ENCODE peak calls at places on chromosomes 7 and 10, in six cellular contexts. V is AG04450, L is ovary, M is IMR-90, Y is endothelial cell, D is WERI-Rb-1. T is an unnamed sample.

GRCh38 chr7:8481752-8482446 is 48.5 kb downstream of the NXPH1 start:
- DNase-seq in V (no peak), L (no peak), M (no peak), Y (no peak), D (no peak), T (no peak)

GRCh38 chr7:7795736-7796135 is 77.3 kb upstream of the RPA3 start:
- DNase-seq in V (no peak), L (no peak), M (peak), Y (no peak), D (no peak), T (no peak)

GRCh38 chr10:184911-185310 is 49.7 kb downstream of the ZMYND11 start:
- DNase-seq in V (no peak), L (no peak), M (peak), Y (no peak), D (no peak), T (no peak)

GRCh38 chr7:99499356-99499712 is 747 bp downstream of the ZNF394 start:
- DNase-seq in V (no peak), L (no peak), M (no peak), Y (no peak), D (no peak), T (no peak)

GRCh38 chr10:132482090-132482489 is 55.5 kb upstream of the INPP5A start:
- DNase-seq in V (peak), L (peak), M (peak), Y (no peak), D (no peak), T (no peak)

GRCh38 chr7:142307246-142307900 is 49.5 kb upstream of the PRSS58 start:
- DNase-seq in V (no peak), L (no peak), M (no peak), Y (no peak), D (no peak), T (no peak)

GRCh38 chr7:76353744-76354143 is 5.0 kb downstream of the YWHAG start:
- DNase-seq in V (no peak), L (no peak), M (no peak), Y (no peak), D (no peak), T (no peak)

GRCh38 chr7:14137676-14138075 is 148.2 kb upstream of the ETV1 start:
- DNase-seq in V (no peak), L (no peak), M (no peak), Y (no peak), D (no peak), T (no peak)

GRCh38 chr10:19046709-19047108 is 1.9 kb upstream of the MALRD1 start:
- DNase-seq in V (no peak), L (no peak), M (no peak), Y (no peak), D (no peak), T (no peak)

GRCh38 chr7:3154881-3155494 is 111.3 kb upstream of the CARD11 start:
- DNase-seq in V (peak), L (no peak), M (peak), Y (peak), D (peak), T (peak)

GRCh38 chr7:74206589-74207120 is 3.2 kb upstream of the LAT2 start:
- DNase-seq in V (peak), L (peak), M (peak), Y (peak), D (peak), T (peak)

GRCh38 chr10:52774182-52774581 is 1.6 kb upstream of the MBL2 start:
- DNase-seq in V (no peak), L (no peak), M (no peak), Y (no peak), D (no peak), T (no peak)

GRCh38 chr7:29442146-29442545 is 121.5 kb upstream of the PRR15 start:
- DNase-seq in V (no peak), L (no peak), M (no peak), Y (no peak), D (peak), T (no peak)

GRCh38 chr10:118595598-118596425 is at the start of gene PRLHR:
- DNase-seq in V (no peak), L (peak), M (peak), Y (peak), D (peak), T (peak)

GRCh38 chr10:132575320-132576201 is 38.0 kb downstream of the INPP5A start:
- DNase-seq in V (peak), L (peak), M (peak), Y (no peak), D (no peak), T (no peak)

GRCh38 chr10:25176421-25176968 is 1.7 kb downstream of the GPR158 start:
- DNase-seq in V (no peak), L (no peak), M (no peak), Y (peak), D (peak), T (peak)

GRCh38 chr7:22109761-22110160 is 164.1 kb upstream of the CDCA7L start:
- DNase-seq in V (no peak), L (no peak), M (peak), Y (peak), D (peak), T (peak)
- TF ChIP-seq CTCF in V (peak), L (no peak), M (peak), Y (no peak), D (peak), T (no peak)

DNA sequence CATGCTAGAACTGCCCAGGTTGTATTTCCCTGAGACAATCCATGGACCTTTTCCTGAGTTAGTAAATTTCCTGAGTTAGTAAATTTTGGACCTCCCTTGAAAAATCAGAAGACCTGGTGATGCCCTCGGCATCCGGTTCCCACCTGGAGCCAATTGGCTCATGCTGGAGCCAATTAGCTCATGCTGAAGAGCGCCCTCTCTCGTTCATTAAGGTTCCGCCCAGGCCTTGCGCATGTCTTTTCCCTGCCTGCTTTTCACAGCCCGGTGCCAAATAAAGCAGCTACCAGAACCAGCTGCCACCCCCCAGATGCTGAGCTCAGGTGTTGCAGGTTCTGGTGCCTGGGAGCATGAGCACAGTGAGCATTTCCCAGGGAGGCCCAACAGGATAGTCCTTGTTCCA is 96.2 kb downstream of the APBB1IP start:
- DNase-seq in V (no peak), L (no peak), M (no peak), Y (no peak), D (no peak), T (no peak)
- TF ChIP-seq CTCF in V (no peak), L (no peak), M (no peak), Y (peak), D (no peak), T (no peak)

DNA sequence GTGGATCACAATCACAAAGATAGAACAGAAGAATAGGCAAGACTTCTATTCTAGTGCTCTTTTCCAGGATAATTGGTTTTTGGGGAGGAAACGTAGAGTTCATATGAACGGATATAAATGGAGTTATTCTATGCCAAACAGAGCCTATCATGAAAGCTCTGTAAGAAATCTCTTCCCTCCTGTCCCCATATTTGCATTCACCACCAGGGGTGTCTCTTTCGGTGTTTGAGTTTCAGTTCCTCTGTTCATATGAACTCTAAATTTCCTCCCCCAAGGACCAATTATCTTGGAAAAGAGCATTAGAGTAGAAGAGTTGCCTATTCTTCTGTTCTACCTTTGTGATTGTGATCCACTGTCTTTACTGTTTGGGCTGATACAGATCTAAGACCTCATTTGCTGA is 48.3 kb upstream of the CDC14C start:
- DNase-seq in V (no peak), L (no peak), M (no peak), Y (no peak), D (no peak), T (no peak)
- TF ChIP-seq CTCF in V (no peak), L (no peak), M (no peak), Y (no peak), D (no peak), T (peak)

DNA sequence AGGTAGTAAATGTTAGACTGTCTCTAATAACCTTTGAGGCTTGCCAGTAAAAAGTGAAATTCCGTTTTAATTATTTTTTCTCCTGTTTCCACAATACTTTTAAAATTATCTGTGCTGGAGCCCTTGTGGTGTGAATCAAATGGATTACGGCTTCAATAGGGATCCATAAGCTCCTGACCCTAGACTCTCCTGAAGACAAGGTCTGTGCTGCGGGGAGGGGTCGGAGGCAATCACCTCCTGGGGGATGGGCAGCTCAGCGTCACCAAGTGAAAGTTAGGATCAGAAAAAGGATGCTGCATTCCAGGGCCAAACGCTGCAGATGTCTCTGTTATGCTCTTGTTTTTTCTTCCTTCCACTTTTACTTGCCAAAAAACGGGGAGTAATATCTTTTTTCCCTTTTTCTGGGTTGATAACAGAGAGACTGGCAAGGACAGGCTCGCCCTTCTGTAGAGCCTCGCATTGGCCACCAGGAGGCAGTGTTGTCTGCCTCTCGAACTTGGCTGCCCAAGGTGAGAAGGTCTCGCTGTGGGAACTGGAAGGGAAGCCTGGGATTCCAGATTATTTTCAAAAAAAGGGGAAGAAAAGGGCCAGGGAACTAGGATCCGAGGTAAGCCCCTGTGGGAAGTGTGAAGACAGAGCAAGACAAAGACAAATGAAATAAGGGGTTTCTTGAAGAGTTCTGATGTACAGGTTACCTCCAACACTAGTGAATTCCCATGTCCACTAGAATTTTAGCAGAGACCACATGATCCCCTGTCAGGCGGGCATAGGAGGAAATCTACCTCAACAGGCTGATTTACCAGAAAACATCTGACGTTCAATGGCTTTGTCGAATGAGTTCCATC is 621.9 kb downstream of the ACTR3B start:
- DNase-seq in V (no peak), L (no peak), M (no peak), Y (peak), D (peak), T (peak)
- TF ChIP-seq CTCF in V (peak), L (no peak), M (no peak), Y (peak), D (peak), T (peak)